ENCODE peak calls at places on chromosomes 13 and 19, in four cellular contexts. One of them, this sample, is unnamed.

GRCh38 chr19:45455707-45456499 is 11.9 kb upstream of the FOSB start:
- DNase-seq in fibroblast of pulmonary artery: peak
- DNase-seq in HS-27A: peak
- DNase-seq in SIG-M5: no peak
- DNase-seq in this sample: peak

GRCh38 chr13:113327766-113328391 is 30.8 kb downstream of the LAMP1 start:
- DNase-seq in fibroblast of pulmonary artery: no peak
- DNase-seq in HS-27A: no peak
- DNase-seq in SIG-M5: no peak
- DNase-seq in this sample: no peak

GRCh38 chr13:87671824-87672603 is 843 bp downstream of the SLITRK5 start:
- DNase-seq in fibroblast of pulmonary artery: no peak
- DNase-seq in HS-27A: no peak
- DNase-seq in SIG-M5: no peak
- DNase-seq in this sample: no peak

GRCh38 chr13:110925023-110925608 is 10.2 kb upstream of the ANKRD10 start:
- DNase-seq in fibroblast of pulmonary artery: peak
- DNase-seq in HS-27A: no peak
- DNase-seq in SIG-M5: no peak
- DNase-seq in this sample: no peak

GRCh38 chr19:53621885-53622710 is 9.7 kb upstream of the DPRX start:
- DNase-seq in fibroblast of pulmonary artery: peak
- DNase-seq in HS-27A: no peak
- DNase-seq in SIG-M5: no peak
- DNase-seq in this sample: no peak

GRCh38 chr19:53509443-53509842 is 28.5 kb upstream of the ZNF331 start:
- DNase-seq in fibroblast of pulmonary artery: no peak
- DNase-seq in HS-27A: no peak
- DNase-seq in SIG-M5: no peak
- DNase-seq in this sample: no peak

GRCh38 chr13:91722267-91722884 is 324.0 kb downstream of the GPC5 start:
- DNase-seq in fibroblast of pulmonary artery: peak
- DNase-seq in HS-27A: no peak
- DNase-seq in SIG-M5: no peak
- DNase-seq in this sample: no peak

GRCh38 chr13:27171244-27171829 is at the start of gene USP12:
- DNase-seq in fibroblast of pulmonary artery: no peak
- DNase-seq in HS-27A: no peak
- DNase-seq in SIG-M5: no peak
- DNase-seq in this sample: peak

GRCh38 chr19:49635530-49636229 is 4.3 kb downstream of the RRAS start:
- DNase-seq in fibroblast of pulmonary artery: no peak
- DNase-seq in HS-27A: no peak
- DNase-seq in SIG-M5: no peak
- DNase-seq in this sample: no peak

GRCh38 chr19:47511128-47511517 is 3.7 kb downstream of the NAPA start:
- DNase-seq in fibroblast of pulmonary artery: peak
- DNase-seq in HS-27A: no peak
- DNase-seq in SIG-M5: no peak
- DNase-seq in this sample: no peak

GRCh38 chr19:17121736-17122293 is 46.2 kb downstream of the MYO9B start:
- DNase-seq in fibroblast of pulmonary artery: peak
- DNase-seq in HS-27A: no peak
- DNase-seq in SIG-M5: no peak
- DNase-seq in this sample: no peak

GRCh38 chr19:15199652-15200574 is 882 bp downstream of the NOTCH3 start:
- DNase-seq in fibroblast of pulmonary artery: peak
- DNase-seq in HS-27A: no peak
- DNase-seq in SIG-M5: no peak
- DNase-seq in this sample: no peak

GRCh38 chr13:49784886-49785570 is 7.5 kb downstream of the KPNA3 start:
- DNase-seq in fibroblast of pulmonary artery: no peak
- DNase-seq in HS-27A: no peak
- DNase-seq in SIG-M5: no peak
- DNase-seq in this sample: no peak

GRCh38 chr19:44770550-44771257 is 7.0 kb upstream of the CBLC start:
- DNase-seq in fibroblast of pulmonary artery: peak
- DNase-seq in HS-27A: peak
- DNase-seq in SIG-M5: peak
- DNase-seq in this sample: peak

GRCh38 chr13:33016414-33017409 is at the start of gene KL:
- DNase-seq in fibroblast of pulmonary artery: no peak
- DNase-seq in HS-27A: no peak
- DNase-seq in SIG-M5: no peak
- DNase-seq in this sample: no peak

GRCh38 chr13:24683833-24684599 is 3.8 kb downstream of the ATP12A start:
- DNase-seq in fibroblast of pulmonary artery: peak
- DNase-seq in HS-27A: no peak
- DNase-seq in SIG-M5: no peak
- DNase-seq in this sample: no peak

GRCh38 chr19:1237754-1238372 is at the start of gene CBARP:
- DNase-seq in fibroblast of pulmonary artery: peak
- DNase-seq in HS-27A: no peak
- DNase-seq in SIG-M5: no peak
- DNase-seq in this sample: no peak

GRCh38 chr19:512548-513365 is 5.5 kb downstream of the TPGS1 start:
- DNase-seq in fibroblast of pulmonary artery: no peak
- DNase-seq in HS-27A: no peak
- DNase-seq in SIG-M5: no peak
- DNase-seq in this sample: no peak

GRCh38 chr19:12967907-12968306 is 1.5 kb upstream of the DAND5 start:
- DNase-seq in fibroblast of pulmonary artery: no peak
- DNase-seq in HS-27A: no peak
- DNase-seq in SIG-M5: no peak
- DNase-seq in this sample: no peak

GRCh38 chr13:79231887-79232286 is 174.2 kb downstream of the RBM26 start:
- DNase-seq in fibroblast of pulmonary artery: no peak
- DNase-seq in HS-27A: no peak
- DNase-seq in SIG-M5: no peak
- DNase-seq in this sample: no peak

This sample was measured in amniotic stem cell.